ENCODE peak calls at places on chromosomes 4 and X, in six cellular contexts. One of them, this sample, is unnamed.

GRCh38 chrX:40971736-40972135 is 113.5 kb upstream of the USP9X start:
- DNase-seq in tibial artery: no peak
- DNase-seq in Calu3: no peak
- DNase-seq in cardiac fibroblast: no peak
- DNase-seq in astrocyte of the cerebellum: no peak
- DNase-seq in lung: no peak
- DNase-seq in this sample: no peak

GRCh38 chr4:124343711-124344110 is 368.8 kb downstream of the ANKRD50 start:
- DNase-seq in tibial artery: no peak
- DNase-seq in Calu3: no peak
- DNase-seq in cardiac fibroblast: no peak
- DNase-seq in astrocyte of the cerebellum: no peak
- DNase-seq in lung: no peak
- DNase-seq in this sample: no peak

GRCh38 chrX:50920132-50920531 is 9.6 kb downstream of the BMP15 start:
- DNase-seq in tibial artery: no peak
- DNase-seq in Calu3: peak
- DNase-seq in cardiac fibroblast: peak
- DNase-seq in astrocyte of the cerebellum: peak
- DNase-seq in lung: no peak
- DNase-seq in this sample: no peak

GRCh38 chrX:9558615-9559014 is 93.8 kb downstream of the TBL1X start:
- DNase-seq in tibial artery: no peak
- DNase-seq in Calu3: no peak
- DNase-seq in cardiac fibroblast: no peak
- DNase-seq in astrocyte of the cerebellum: no peak
- DNase-seq in lung: no peak
- DNase-seq in this sample: no peak

GRCh38 chrX:23952984-23953907 is 45.4 kb downstream of the CXorf58 start:
- DNase-seq in tibial artery: no peak
- DNase-seq in Calu3: peak
- DNase-seq in cardiac fibroblast: peak
- DNase-seq in astrocyte of the cerebellum: no peak
- DNase-seq in lung: no peak
- DNase-seq in this sample: no peak

GRCh38 chrX:132470830-132471229 is 18.0 kb downstream of the MBNL3 start:
- DNase-seq in tibial artery: no peak
- DNase-seq in Calu3: no peak
- DNase-seq in cardiac fibroblast: no peak
- DNase-seq in astrocyte of the cerebellum: no peak
- DNase-seq in lung: no peak
- DNase-seq in this sample: no peak

GRCh38 chr4:173827707-173828106 is 297.7 kb upstream of the HAND2 start:
- DNase-seq in tibial artery: no peak
- DNase-seq in Calu3: no peak
- DNase-seq in cardiac fibroblast: peak
- DNase-seq in astrocyte of the cerebellum: no peak
- DNase-seq in lung: no peak
- DNase-seq in this sample: no peak

GRCh38 chrX:25442501-25442900 is 426.7 kb upstream of the ARX start:
- DNase-seq in tibial artery: no peak
- DNase-seq in Calu3: no peak
- DNase-seq in cardiac fibroblast: no peak
- DNase-seq in astrocyte of the cerebellum: no peak
- DNase-seq in lung: no peak
- DNase-seq in this sample: no peak

DNA sequence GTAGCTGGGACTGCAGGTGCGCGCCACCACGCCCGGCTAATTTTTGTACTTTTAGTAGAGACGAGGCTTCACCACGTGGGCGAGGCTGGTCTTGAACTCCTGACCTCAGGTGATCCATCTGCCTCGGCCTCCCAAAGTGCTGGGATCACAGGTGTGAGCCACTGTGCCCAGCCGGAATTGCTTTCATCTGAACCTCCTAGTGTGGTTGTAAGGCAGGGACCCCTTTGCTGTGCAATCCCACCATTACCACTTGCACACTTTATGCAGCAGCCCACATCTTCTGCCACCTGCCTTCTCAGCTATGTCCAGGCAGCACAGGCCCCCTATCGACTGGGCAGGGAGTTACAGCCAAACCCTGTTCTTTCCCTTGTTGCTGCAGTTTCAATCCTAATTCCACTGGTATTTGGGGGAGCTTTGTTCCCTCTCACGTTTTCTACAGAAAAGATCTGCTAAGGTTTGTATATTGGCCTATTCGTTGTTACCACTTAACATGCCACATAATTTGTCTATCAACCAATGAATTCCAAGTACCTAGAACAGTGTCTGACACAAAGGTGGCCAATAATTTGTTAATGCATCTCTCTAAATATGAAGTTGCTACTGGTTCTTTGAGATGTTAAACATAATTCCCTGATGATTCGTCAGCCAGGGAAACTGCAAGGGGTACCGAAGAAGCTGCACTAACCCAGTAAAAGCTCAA is 6.5 kb downstream of the RPL39 start:
- DNase-seq in tibial artery: no peak
- DNase-seq in Calu3: peak
- DNase-seq in cardiac fibroblast: peak
- DNase-seq in astrocyte of the cerebellum: no peak
- DNase-seq in lung: no peak
- DNase-seq in this sample: no peak
- TF ChIP-seq CTCF in tibial artery: no peak
- TF ChIP-seq CTCF in Calu3: peak
- TF ChIP-seq CTCF in cardiac fibroblast: peak
- TF ChIP-seq CTCF in astrocyte of the cerebellum: peak
- TF ChIP-seq CTCF in lung: no peak
- TF ChIP-seq CTCF in this sample: peak

GRCh38 chr4:169293343-169294176 is 22.8 kb upstream of the SH3RF1 start:
- DNase-seq in tibial artery: no peak
- DNase-seq in Calu3: no peak
- DNase-seq in cardiac fibroblast: no peak
- DNase-seq in astrocyte of the cerebellum: no peak
- DNase-seq in lung: no peak
- DNase-seq in this sample: no peak
- TF ChIP-seq CTCF in tibial artery: no peak
- TF ChIP-seq CTCF in Calu3: no peak
- TF ChIP-seq CTCF in cardiac fibroblast: no peak
- TF ChIP-seq CTCF in astrocyte of the cerebellum: no peak
- TF ChIP-seq CTCF in lung: no peak
- TF ChIP-seq CTCF in this sample: no peak

DNA sequence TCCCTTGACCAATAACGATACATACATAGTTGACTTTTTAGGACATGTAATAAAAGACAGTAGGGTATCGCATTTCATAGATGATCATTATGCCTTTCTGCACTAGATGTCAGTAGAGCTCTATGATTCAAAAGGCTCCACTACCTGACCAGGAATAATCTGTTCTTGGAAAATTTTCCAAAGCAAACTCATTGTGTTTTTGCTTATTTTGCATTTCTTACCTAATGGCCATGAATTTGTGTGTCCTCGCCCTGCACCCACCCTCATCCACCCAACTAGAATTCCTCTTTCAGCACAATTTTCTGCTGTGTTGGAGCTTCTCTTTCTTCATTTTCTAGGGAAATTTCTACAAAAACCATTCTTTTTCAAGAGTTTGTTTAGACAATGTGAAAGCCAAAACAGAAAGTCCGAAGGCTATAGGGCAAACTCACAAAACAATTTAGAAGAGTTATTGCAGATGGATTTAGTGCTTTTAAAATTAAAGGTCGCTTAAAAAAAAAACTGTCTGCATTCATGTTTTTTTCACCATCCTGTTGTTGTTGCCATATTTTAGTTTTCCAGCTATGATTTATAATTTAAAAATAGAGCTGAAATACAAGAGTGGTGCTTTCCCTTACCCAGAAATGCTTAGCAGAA is 183.6 kb downstream of the SPATA18 start:
- DNase-seq in tibial artery: no peak
- DNase-seq in Calu3: no peak
- DNase-seq in cardiac fibroblast: peak
- DNase-seq in astrocyte of the cerebellum: peak
- DNase-seq in lung: no peak
- DNase-seq in this sample: peak
- TF ChIP-seq CTCF in tibial artery: peak
- TF ChIP-seq CTCF in Calu3: no peak
- TF ChIP-seq CTCF in cardiac fibroblast: peak
- TF ChIP-seq CTCF in astrocyte of the cerebellum: peak
- TF ChIP-seq CTCF in lung: peak
- TF ChIP-seq CTCF in this sample: peak

GRCh38 chrX:18368402-18368801 is 13.9 kb upstream of the SCML2 start:
- DNase-seq in tibial artery: no peak
- DNase-seq in Calu3: no peak
- DNase-seq in cardiac fibroblast: no peak
- DNase-seq in astrocyte of the cerebellum: no peak
- DNase-seq in lung: no peak
- DNase-seq in this sample: no peak
- TF ChIP-seq CTCF in tibial artery: no peak
- TF ChIP-seq CTCF in Calu3: no peak
- TF ChIP-seq CTCF in cardiac fibroblast: no peak
- TF ChIP-seq CTCF in astrocyte of the cerebellum: no peak
- TF ChIP-seq CTCF in lung: no peak
- TF ChIP-seq CTCF in this sample: no peak

GRCh38 chr4:73593631-73594241 is 26.5 kb downstream of the RASSF6 start:
- DNase-seq in tibial artery: no peak
- DNase-seq in Calu3: no peak
- DNase-seq in cardiac fibroblast: peak
- DNase-seq in astrocyte of the cerebellum: no peak
- DNase-seq in lung: no peak
- DNase-seq in this sample: no peak
- TF ChIP-seq CTCF in tibial artery: peak
- TF ChIP-seq CTCF in Calu3: no peak
- TF ChIP-seq CTCF in cardiac fibroblast: peak
- TF ChIP-seq CTCF in astrocyte of the cerebellum: peak
- TF ChIP-seq CTCF in lung: no peak
- TF ChIP-seq CTCF in this sample: peak

DNA sequence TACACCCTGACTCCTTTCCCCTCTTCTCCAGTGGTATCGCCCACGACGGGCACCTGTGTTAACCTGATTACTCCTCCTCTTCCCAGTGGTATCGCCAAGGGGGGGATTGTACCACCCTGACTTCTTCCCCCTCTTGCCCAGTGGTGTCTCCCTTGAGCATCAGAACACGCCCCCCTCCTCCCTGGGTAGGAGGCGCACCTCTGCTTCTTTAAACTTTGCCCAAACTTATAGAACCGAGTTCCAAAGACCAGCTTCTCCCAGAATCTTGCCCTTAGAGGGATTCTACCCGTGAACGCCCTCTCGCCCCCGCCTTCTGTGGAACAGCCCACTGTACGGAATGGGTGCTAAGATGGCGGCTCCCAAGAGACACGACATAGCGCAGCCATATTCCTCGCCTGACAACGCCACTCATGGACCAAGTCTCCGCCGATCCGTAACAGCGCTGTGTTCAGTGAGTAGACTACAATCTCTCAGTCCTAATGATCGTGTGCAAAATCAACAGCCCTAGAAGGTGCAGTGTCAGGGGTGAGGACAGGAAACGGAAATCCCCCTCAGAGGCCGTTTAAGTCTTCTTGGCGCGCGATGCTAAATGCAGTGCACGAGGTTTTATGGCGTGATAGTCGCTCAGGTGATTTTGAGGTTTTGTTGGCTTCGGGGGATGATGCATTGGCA is 4.2 kb upstream of the ZNF157 start:
- DNase-seq in tibial artery: peak
- DNase-seq in Calu3: no peak
- DNase-seq in cardiac fibroblast: peak
- DNase-seq in astrocyte of the cerebellum: peak
- DNase-seq in lung: peak
- DNase-seq in this sample: peak
- TF ChIP-seq CTCF in tibial artery: no peak
- TF ChIP-seq CTCF in Calu3: no peak
- TF ChIP-seq CTCF in cardiac fibroblast: no peak
- TF ChIP-seq CTCF in astrocyte of the cerebellum: no peak
- TF ChIP-seq CTCF in lung: no peak
- TF ChIP-seq CTCF in this sample: peak

GRCh38 chr4:37797923-37798322 is 28.6 kb upstream of the PGM2 start:
- DNase-seq in tibial artery: no peak
- DNase-seq in Calu3: no peak
- DNase-seq in cardiac fibroblast: no peak
- DNase-seq in astrocyte of the cerebellum: no peak
- DNase-seq in lung: no peak
- DNase-seq in this sample: no peak

GRCh38 chr4:37794046-37794445 is 32.4 kb upstream of the PGM2 start:
- DNase-seq in tibial artery: no peak
- DNase-seq in Calu3: no peak
- DNase-seq in cardiac fibroblast: no peak
- DNase-seq in astrocyte of the cerebellum: no peak
- DNase-seq in lung: no peak
- DNase-seq in this sample: no peak

GRCh38 chr4:37792241-37792640 is 34.2 kb upstream of the PGM2 start:
- DNase-seq in tibial artery: no peak
- DNase-seq in Calu3: no peak
- DNase-seq in cardiac fibroblast: no peak
- DNase-seq in astrocyte of the cerebellum: no peak
- DNase-seq in lung: no peak
- DNase-seq in this sample: no peak

GRCh38 chr4:37795796-37796195 is 30.7 kb upstream of the PGM2 start:
- DNase-seq in tibial artery: no peak
- DNase-seq in Calu3: no peak
- DNase-seq in cardiac fibroblast: no peak
- DNase-seq in astrocyte of the cerebellum: no peak
- DNase-seq in lung: no peak
- DNase-seq in this sample: no peak

GRCh38 chr4:37793562-37793961 is 32.9 kb upstream of the PGM2 start:
- DNase-seq in tibial artery: no peak
- DNase-seq in Calu3: peak
- DNase-seq in cardiac fibroblast: peak
- DNase-seq in astrocyte of the cerebellum: no peak
- DNase-seq in lung: peak
- DNase-seq in this sample: no peak
- TF ChIP-seq CTCF in tibial artery: peak
- TF ChIP-seq CTCF in Calu3: no peak
- TF ChIP-seq CTCF in cardiac fibroblast: peak
- TF ChIP-seq CTCF in astrocyte of the cerebellum: peak
- TF ChIP-seq CTCF in lung: peak
- TF ChIP-seq CTCF in this sample: peak